ENCODE peak calls at places on chromosomes 6 and 20, in four cellular contexts. W, H, N and Z are unnamed samples.

GRCh38 chr20:63176035-63176434 is 39.9 kb downstream of the YTHDF1 start:
- DNase-seq in H (no peak), W (no peak), N (no peak), Z (peak)

GRCh38 chr6:33175436-33176069 is 16.7 kb downstream of the COL11A2 start:
- DNase-seq in H (no peak), N (no peak), W (no peak), Z (no peak)

GRCh38 chr6:51028271-51028670 is 209.6 kb downstream of the TFAP2B start:
- DNase-seq in N (no peak), H (no peak), W (no peak), Z (no peak)

GRCh38 chr20:63624486-63624885 is 2.4 kb downstream of the GMEB2 start:
- DNase-seq in W (no peak), N (no peak), H (no peak), Z (no peak)

GRCh38 chr20:46638367-46639274 is 12.6 kb downstream of the SLC13A3 start:
- DNase-seq in N (no peak), W (no peak), H (no peak), Z (no peak)

GRCh38 chr6:24549674-24550418 is 55.1 kb downstream of the ALDH5A1 start:
- DNase-seq in H (no peak), W (no peak), N (no peak), Z (no peak)

GRCh38 chr20:53827996-53828672 is 234.5 kb upstream of the ZNF217 start:
- DNase-seq in W (peak), N (no peak), H (no peak), Z (no peak)

GRCh38 chr6:16929814-16930213 is 168.6 kb upstream of the ATXN1 start:
- DNase-seq in W (no peak), N (no peak), H (no peak), Z (no peak)

GRCh38 chr20:59043698-59044097 is 1.1 kb upstream of the PRELID3B start:
- DNase-seq in H (no peak), N (no peak), W (no peak), Z (no peak)

GRCh38 chr6:24033284-24033683 is 92.7 kb upstream of the NRSN1 start:
- DNase-seq in W (no peak), N (no peak), H (no peak), Z (no peak)

GRCh38 chr6:135212935-135213334 is 31.8 kb downstream of the MYB start:
- DNase-seq in W (no peak), N (no peak), H (no peak), Z (no peak)

GRCh38 chr20:63682384-63683139 is 13.9 kb upstream of the TNFRSF6B start:
- DNase-seq in W (peak), N (no peak), H (no peak), Z (peak)

GRCh38 chr6:13469688-13470087 is 17.7 kb downstream of the GFOD1 start:
- DNase-seq in N (no peak), W (no peak), H (no peak), Z (no peak)

GRCh38 chr6:13526718-13527668 is 39.6 kb upstream of the GFOD1 start:
- DNase-seq in H (no peak), W (peak), N (peak), Z (peak)

GRCh38 chr6:113671440-113671839 is 185.7 kb upstream of the MARCKS start:
- DNase-seq in N (no peak), W (no peak), H (no peak), Z (no peak)

GRCh38 chr6:324729-325125 is 32.4 kb downstream of the DUSP22 start:
- DNase-seq in W (no peak), N (no peak), H (no peak), Z (no peak)

GRCh38 chr6:78589426-78589825 is 277.9 kb upstream of the IRAK1BP1 start:
- DNase-seq in W (no peak), H (no peak), N (peak), Z (no peak)

GRCh38 chr6:104597541-104598050 is 262.1 kb downstream of the HACE1 start:
- DNase-seq in W (no peak), N (no peak), H (no peak), Z (no peak)

GRCh38 chr6:102417368-102417767 is 1023.9 kb downstream of the GRIK2 start:
- DNase-seq in H (no peak), W (no peak), N (no peak), Z (no peak)

GRCh38 chr6:151765444-151765886 is 42.0 kb upstream of the ESR1 start:
- DNase-seq in W (peak), H (no peak), N (peak), Z (no peak)

GRCh38 chr6:50819527-50819905 is 845 bp downstream of the TFAP2B start:
- DNase-seq in N (no peak), W (no peak), H (no peak), Z (no peak)

GRCh38 chr6:54366647-54367327 is 58.5 kb downstream of the TINAG start:
- DNase-seq in N (no peak), H (no peak), W (no peak), Z (no peak)

GRCh38 chr6:122753688-122754056 is 25.8 kb upstream of the FABP7 start:
- DNase-seq in H (no peak), N (no peak), W (no peak), Z (no peak)

GRCh38 chr20:45970646-45971424 is 1.2 kb downstream of the ZNF335 start:
- DNase-seq in W (peak), N (no peak), H (no peak), Z (no peak)

GRCh38 chr6:129597023-129597713 is 112.8 kb downstream of the ARHGAP18 start:
- DNase-seq in W (no peak), N (no peak), H (no peak), Z (no peak)

GRCh38 chr6:2688416-2689064 is 62.2 kb downstream of the MYLK4 start:
- DNase-seq in H (no peak), N (no peak), W (no peak), Z (no peak)

GRCh38 chr20:63368151-63368550 is 7.0 kb upstream of the CHRNA4 start:
- DNase-seq in N (no peak), W (no peak), H (no peak), Z (peak)